ENCODE peak calls at places on chromosome 2, in six cellular contexts. D is HCT116, G is Panc1, N is endothelial cell of umbilical vein, S is neural progenitor cell, V is GM12865. Q is an unnamed sample.

GRCh38 chr2:101981066-101981465 is 10.7 kb upstream of the IL1R2 start:
- DNase-seq in D (no peak), V (no peak), G (no peak), N (no peak), S (no peak), Q (no peak)

GRCh38 chr2:209577376-209578357 is 153.8 kb downstream of the MAP2 start:
- DNase-seq in N (peak; percentile 14), G (no peak), V (peak; percentile 5), D (peak; percentile 6), S (peak; percentile 61), Q (no peak)

GRCh38 chr2:231800493-231801091 is 14.3 kb downstream of the COPS7B start:
- DNase-seq in G (no peak), N (peak; percentile 51), V (peak; percentile 44), S (peak; percentile 58), D (peak; percentile 32), Q (no peak)

GRCh38 chr2:127415593-127416485 is 2.4 kb upstream of the PROC start:
- DNase-seq in V (peak; percentile 68), G (no peak), N (peak; percentile 58), D (peak; percentile 61), S (peak; percentile 90), Q (no peak)

GRCh38 chr2:240619506-240620148 is 5.7 kb upstream of the GPR35 start:
- DNase-seq in S (no peak), G (no peak), D (no peak), V (peak; percentile 58), N (no peak), Q (no peak)

GRCh38 chr2:164205347-164205746 is 415.9 kb downstream of the GRB14 start:
- DNase-seq in V (no peak), S (no peak), G (no peak), D (no peak), N (no peak), Q (no peak)

GRCh38 chr2:9018109-9018508 is 14.6 kb upstream of the MBOAT2 start:
- DNase-seq in V (no peak), D (no peak), N (no peak), S (no peak), G (no peak), Q (no peak)

GRCh38 chr2:171393487-171393886 is 40.3 kb downstream of the METTL8 start:
- DNase-seq in G (no peak), V (no peak), S (no peak), D (no peak), N (no peak), Q (no peak)

GRCh38 chr2:112163541-112163981 is 25.4 kb downstream of the FBLN7 start:
- DNase-seq in G (no peak), S (no peak), N (no peak), D (no peak), V (no peak), Q (no peak)

GRCh38 chr2:112164876-112165275 is 26.7 kb downstream of the FBLN7 start:
- DNase-seq in V (no peak), N (no peak), S (no peak), D (no peak), G (no peak), Q (no peak)

GRCh38 chr2:112162956-112163355 is 24.8 kb downstream of the FBLN7 start:
- DNase-seq in N (no peak), D (no peak), V (no peak), S (no peak), G (no peak), Q (no peak)

GRCh38 chr2:112166801-112167499 is 28.8 kb downstream of the FBLN7 start:
- DNase-seq in N (no peak), G (no peak), V (no peak), S (no peak), D (no peak), Q (no peak)

GRCh38 chr2:112165296-112165695 is 27.1 kb downstream of the FBLN7 start:
- DNase-seq in G (no peak), D (no peak), V (no peak), N (no peak), S (no peak), Q (no peak)
- H3K4me3 ChIP-seq in G (no peak overlapping the region), D (no peak overlapping the region), V (no peak overlapping the region), N (no peak overlapping the region), S (no peak overlapping the region), Q (no peak overlapping the region)

GRCh38 chr2:18154259-18154658 is 275.8 kb downstream of the KCNS3 start:
- DNase-seq in G (no peak), N (no peak), S (no peak), V (no peak), D (no peak), Q (no peak)

GRCh38 chr2:18151237-18151636 is 272.8 kb downstream of the KCNS3 start:
- DNase-seq in D (no peak), S (no peak), G (no peak), N (no peak), V (no peak), Q (no peak)

GRCh38 chr2:18156002-18156401 is 277.5 kb downstream of the KCNS3 start:
- DNase-seq in D (no peak), S (no peak), N (no peak), V (no peak), G (no peak), Q (no peak)

GRCh38 chr2:18154812-18155211 is 276.3 kb downstream of the KCNS3 start:
- DNase-seq in D (no peak), N (no peak), S (no peak), V (no peak), G (no peak), Q (no peak)

GRCh38 chr2:18153741-18154140 is 275.3 kb downstream of the KCNS3 start:
- DNase-seq in N (no peak), D (no peak), V (no peak), S (no peak), G (no peak), Q (no peak)
- TF ChIP-seq CTCF in N (no peak), D (no peak), V (no peak), S (no peak), G (no peak), Q (no peak)

GRCh38 chr2:141380625-141381012 is 750.2 kb downstream of the LRP1B start:
- DNase-seq in N (no peak), D (no peak), G (no peak), V (no peak), S (no peak), Q (no peak)

GRCh38 chr2:141384676-141385075 is 746.1 kb downstream of the LRP1B start:
- DNase-seq in N (no peak), S (peak; percentile 9), G (no peak), V (no peak), D (no peak), Q (no peak)

GRCh38 chr2:141381946-141382345 is 748.9 kb downstream of the LRP1B start:
- DNase-seq in D (no peak), G (no peak), N (no peak), S (no peak), V (no peak), Q (no peak)

DNA sequence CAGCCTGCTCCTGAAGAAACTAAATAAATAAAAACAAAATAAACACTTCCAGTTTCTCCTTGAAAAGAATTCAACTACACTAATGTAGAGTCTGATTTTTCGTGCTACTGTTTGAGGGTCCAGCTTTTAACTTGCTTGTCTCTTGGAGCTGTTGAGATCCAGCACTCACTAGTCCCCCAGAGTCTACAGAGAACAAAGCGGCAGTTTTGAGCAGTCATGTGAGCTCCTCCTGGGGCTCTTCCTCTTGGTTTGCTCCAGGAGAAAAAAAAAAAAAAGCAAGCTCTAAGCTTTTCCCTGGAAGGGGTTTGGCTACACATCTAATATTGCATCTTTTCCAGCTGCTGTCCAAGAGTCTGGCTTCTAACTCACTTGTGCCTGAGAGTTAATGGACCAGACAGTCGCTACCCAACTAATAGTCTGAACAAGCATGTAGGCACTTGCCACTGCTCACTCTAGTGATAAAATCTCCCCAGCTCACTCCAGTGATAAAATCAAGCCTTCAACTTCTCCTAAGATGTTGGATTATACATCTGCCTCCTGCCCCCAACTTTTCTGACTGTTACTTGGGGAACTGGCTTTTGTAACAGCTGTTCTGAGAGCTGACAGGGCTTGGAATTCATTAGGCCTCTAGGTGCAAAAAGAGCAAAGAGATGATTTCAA is 750.7 kb downstream of the LRP1B start:
- DNase-seq in N (no peak), S (peak; percentile 5), G (no peak), V (no peak), D (no peak), Q (no peak)
- H3K4me3 ChIP-seq in N (no peak overlapping the region), S (no peak overlapping the region), G (no peak overlapping the region), V (no peak overlapping the region), D (no peak overlapping the region), Q (no peak overlapping the region)

GRCh38 chr2:128531856-128532255 is 213.2 kb upstream of the HS6ST1 start:
- DNase-seq in G (no peak), D (no peak), N (peak; percentile 21), V (no peak), S (no peak), Q (no peak)
- TF ChIP-seq CTCF in G (no peak), D (peak; percentile 61), N (no peak), V (no peak), S (peak; percentile 44), Q (peak; percentile 25)

GRCh38 chr2:237859082-237859433 is 365 bp upstream of the RAMP1 start:
- DNase-seq in G (no peak), N (no peak), V (no peak), D (no peak), S (no peak), Q (no peak)
- H3K4me3 ChIP-seq in G (peak overlapping the region; percentile 32), N (no peak overlapping the region), V (no peak overlapping the region), D (peak overlapping the region; percentile 71), S (peak overlapping the region; percentile 45), Q (no peak overlapping the region)

GRCh38 chr2:35873921-35874320 is 481.7 kb upstream of the CRIM1 start:
- DNase-seq in D (no peak), G (no peak), S (no peak), V (no peak), N (peak; percentile 5), Q (no peak)

GRCh38 chr2:35871672-35872071 is 483.9 kb upstream of the CRIM1 start:
- DNase-seq in D (peak; percentile 1), G (no peak), N (peak; percentile 4), V (no peak), S (no peak), Q (no peak)
- TF ChIP-seq CTCF in D (peak; percentile 44), G (peak; percentile 88), N (peak; percentile 20), V (no peak), S (peak; percentile 34), Q (no peak)